ENCODE peak calls at places on chromosome 11, in five cellular contexts. E is KBM-7, C is bronchial epithelial cell, S is sigmoid colon, U is globus pallidus. R is an unnamed sample.

GRCh38 chr11:116837231-116838091 is at the start of gene APOA1:
- DNase-seq in E (no peak), U (no peak), S (peak; percentile 42), C (no peak), R (no peak)

GRCh38 chr11:11748706-11749365 is 92.9 kb upstream of the USP47 start:
- DNase-seq in S (no peak), E (no peak), U (no peak), C (peak; percentile 70), R (no peak)

GRCh38 chr11:22685111-22685510 is 18.7 kb downstream of the GAS2 start:
- DNase-seq in U (no peak), C (peak; percentile 45), S (no peak), E (no peak), R (no peak)

GRCh38 chr11:3642071-3642951 is 519 bp upstream of the ART5 start:
- DNase-seq in E (peak; percentile 90), C (peak; percentile 53), S (peak; percentile 88), U (peak; percentile 11), R (peak; percentile 65)

GRCh38 chr11:122820158-122820557 is 18.1 kb upstream of the CRTAM start:
- DNase-seq in S (no peak), C (no peak), E (no peak), U (no peak), R (no peak)

GRCh38 chr11:77140231-77140959 is 12.3 kb downstream of the MYO7A start:
- DNase-seq in C (no peak), U (no peak), E (peak; percentile 83), S (no peak), R (peak; percentile 82)

GRCh38 chr11:86147004-86147403 is 78.1 kb upstream of the PICALM start:
- DNase-seq in E (no peak), S (no peak), C (no peak), U (no peak), R (no peak)

GRCh38 chr11:83564845-83565244 is 278.7 kb upstream of the CCDC90B start:
- DNase-seq in C (no peak), U (no peak), E (no peak), S (no peak), R (no peak)

GRCh38 chr11:16356057-16356750 is at the start of gene SOX6:
- DNase-seq in S (no peak), E (no peak), C (no peak), U (peak; percentile 82), R (no peak)

GRCh38 chr11:15673408-15673811 is 558.7 kb downstream of the INSC start:
- DNase-seq in U (no peak), S (no peak), E (no peak), C (no peak), R (no peak)

GRCh38 chr11:120128392-120129172 is 9.3 kb downstream of the TRIM29 start:
- DNase-seq in U (no peak), E (no peak), S (peak; percentile 93), C (peak; percentile 95), R (peak; percentile 41)